ENCODE peak calls at places on chromosomes 7 and 10, in five cellular contexts. One of them, this sample, is unnamed.
A peak's percentile ranks its signal among the peaks of the same experiment; 100 is the strongest.

GRCh38 chr7:1358376-1359050 is 100.8 kb downstream of the MICALL2 start:
- DNase-seq in suprapubic skin: peak; percentile 76
- DNase-seq in cardiac fibroblast: no peak
- DNase-seq in GM23338: no peak
- DNase-seq in neural crest cell: no peak
- DNase-seq in this sample: no peak

GRCh38 chr10:59558066-59558465 is 151.6 kb downstream of the SLC16A9 start:
- DNase-seq in suprapubic skin: no peak
- DNase-seq in cardiac fibroblast: no peak
- DNase-seq in GM23338: no peak
- DNase-seq in neural crest cell: no peak
- DNase-seq in this sample: no peak

GRCh38 chr10:111093741-111094380 is 17.0 kb downstream of the ADRA2A start:
- DNase-seq in suprapubic skin: peak; percentile 44
- DNase-seq in cardiac fibroblast: no peak
- DNase-seq in GM23338: no peak
- DNase-seq in neural crest cell: no peak
- DNase-seq in this sample: no peak

GRCh38 chr10:132496360-132497082 is 41.1 kb upstream of the INPP5A start:
- DNase-seq in suprapubic skin: peak; percentile 53
- DNase-seq in cardiac fibroblast: no peak
- DNase-seq in GM23338: no peak
- DNase-seq in neural crest cell: no peak
- DNase-seq in this sample: no peak

GRCh38 chr10:112934193-112934592 is 15.9 kb upstream of the TCF7L2 start:
- DNase-seq in suprapubic skin: no peak
- DNase-seq in cardiac fibroblast: no peak
- DNase-seq in GM23338: no peak
- DNase-seq in neural crest cell: no peak
- DNase-seq in this sample: no peak

GRCh38 chr10:70169011-70169410 is 1.3 kb downstream of the SAR1A start:
- DNase-seq in suprapubic skin: no peak
- DNase-seq in cardiac fibroblast: no peak
- DNase-seq in GM23338: no peak
- DNase-seq in neural crest cell: no peak
- DNase-seq in this sample: no peak

GRCh38 chr7:125814030-125814535 is 884.5 kb upstream of the POT1 start:
- DNase-seq in suprapubic skin: no peak
- DNase-seq in cardiac fibroblast: no peak
- DNase-seq in GM23338: no peak
- DNase-seq in neural crest cell: no peak
- DNase-seq in this sample: no peak

GRCh38 chr7:111987115-111987826 is 218.9 kb downstream of the DOCK4 start:
- DNase-seq in suprapubic skin: no peak
- DNase-seq in cardiac fibroblast: peak; percentile 70
- DNase-seq in GM23338: no peak
- DNase-seq in neural crest cell: no peak
- DNase-seq in this sample: no peak

GRCh38 chr10:48306870-48307531 is 524 bp downstream of the MAPK8 start:
- DNase-seq in suprapubic skin: peak; percentile 83
- DNase-seq in cardiac fibroblast: peak; percentile 60
- DNase-seq in GM23338: peak; percentile 37
- DNase-seq in neural crest cell: peak; percentile 29
- DNase-seq in this sample: peak; percentile 71

GRCh38 chr10:44948713-44949112 is 10.9 kb upstream of the RASSF4 start:
- DNase-seq in suprapubic skin: no peak
- DNase-seq in cardiac fibroblast: no peak
- DNase-seq in GM23338: no peak
- DNase-seq in neural crest cell: no peak
- DNase-seq in this sample: no peak

GRCh38 chr7:156999611-157000046 is 10.8 kb downstream of the MNX1 start:
- DNase-seq in suprapubic skin: peak; percentile 63
- DNase-seq in cardiac fibroblast: no peak
- DNase-seq in GM23338: peak; percentile 55
- DNase-seq in neural crest cell: no peak
- DNase-seq in this sample: no peak

GRCh38 chr7:91182819-91183405 is 81.3 kb upstream of the FZD1 start:
- DNase-seq in suprapubic skin: no peak
- DNase-seq in cardiac fibroblast: peak; percentile 63
- DNase-seq in GM23338: no peak
- DNase-seq in neural crest cell: no peak
- DNase-seq in this sample: no peak

GRCh38 chr7:20816389-20816959 is 29.8 kb upstream of the SP8 start:
- DNase-seq in suprapubic skin: no peak
- DNase-seq in cardiac fibroblast: no peak
- DNase-seq in GM23338: no peak
- DNase-seq in neural crest cell: no peak
- DNase-seq in this sample: no peak

GRCh38 chr7:130361681-130362080 is 17.1 kb downstream of the CPA5 start:
- DNase-seq in suprapubic skin: no peak
- DNase-seq in cardiac fibroblast: no peak
- DNase-seq in GM23338: no peak
- DNase-seq in neural crest cell: no peak
- DNase-seq in this sample: no peak

GRCh38 chr7:158732483-158733219 is 28.0 kb upstream of the NCAPG2 start:
- DNase-seq in suprapubic skin: no peak
- DNase-seq in cardiac fibroblast: no peak
- DNase-seq in GM23338: peak; percentile 58
- DNase-seq in neural crest cell: no peak
- DNase-seq in this sample: no peak

GRCh38 chr7:158733220-158733519 is 28.6 kb upstream of the NCAPG2 start:
- DNase-seq in suprapubic skin: no peak
- DNase-seq in cardiac fibroblast: no peak
- DNase-seq in GM23338: no peak
- DNase-seq in neural crest cell: no peak
- DNase-seq in this sample: no peak

GRCh38 chr7:158735935-158736334 is 31.3 kb upstream of the NCAPG2 start:
- DNase-seq in suprapubic skin: no peak
- DNase-seq in cardiac fibroblast: no peak
- DNase-seq in GM23338: no peak
- DNase-seq in neural crest cell: no peak
- DNase-seq in this sample: no peak

GRCh38 chr7:158734861-158735260 is 30.3 kb upstream of the NCAPG2 start:
- DNase-seq in suprapubic skin: no peak
- DNase-seq in cardiac fibroblast: peak; percentile 31
- DNase-seq in GM23338: no peak
- DNase-seq in neural crest cell: no peak
- DNase-seq in this sample: no peak

GRCh38 chr7:158733762-158734494 is 29.3 kb upstream of the NCAPG2 start:
- DNase-seq in suprapubic skin: no peak
- DNase-seq in cardiac fibroblast: no peak
- DNase-seq in GM23338: peak; percentile 47
- DNase-seq in neural crest cell: no peak
- DNase-seq in this sample: no peak
- TF ChIP-seq CTCF in suprapubic skin: no peak
- TF ChIP-seq CTCF in cardiac fibroblast: no peak
- TF ChIP-seq CTCF in GM23338: peak; percentile 39
- TF ChIP-seq CTCF in neural crest cell: peak; percentile 32
- TF ChIP-seq CTCF in this sample: no peak

DNA sequence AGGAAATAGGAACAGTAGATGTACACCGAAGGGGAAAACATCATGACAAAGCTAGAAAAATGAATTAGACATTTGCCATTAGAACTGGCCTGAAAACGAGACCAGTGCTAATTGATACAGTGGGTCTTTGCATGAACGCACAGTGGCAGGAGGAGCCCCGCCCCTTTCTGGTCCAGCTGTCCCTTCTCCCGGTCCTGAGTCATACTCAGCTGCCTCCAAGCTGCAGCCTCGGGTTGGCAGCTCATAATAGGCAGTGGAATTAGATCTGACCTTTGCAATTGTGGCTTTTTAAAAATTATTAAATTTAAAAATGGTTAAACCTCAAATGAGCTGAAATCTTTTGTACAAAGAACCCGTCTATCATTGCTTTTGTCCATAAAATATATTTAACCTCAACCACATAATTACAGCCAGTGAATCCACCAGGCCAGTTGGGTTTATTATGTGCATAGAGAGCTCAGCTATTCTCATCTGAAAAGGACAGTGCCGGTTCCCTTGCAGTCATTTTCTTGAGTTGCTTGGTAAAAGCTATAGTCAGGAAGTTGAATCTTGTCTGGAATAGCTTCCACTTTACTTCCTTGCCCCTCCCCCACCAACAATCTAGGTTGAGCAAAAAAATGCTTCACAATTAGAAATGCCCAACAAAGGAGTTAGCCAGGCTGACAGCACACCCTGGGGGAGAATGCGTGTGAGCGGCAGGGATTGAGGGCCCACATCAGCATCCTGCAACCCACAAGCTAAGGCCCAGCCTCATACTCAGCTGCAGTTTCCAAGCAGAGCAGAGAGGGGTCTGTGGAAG is 147.1 kb downstream of the BUB3 start:
- DNase-seq in suprapubic skin: no peak
- DNase-seq in cardiac fibroblast: peak; percentile 62
- DNase-seq in GM23338: no peak
- DNase-seq in neural crest cell: peak; percentile 26
- DNase-seq in this sample: peak; percentile 30
- TF ChIP-seq CTCF in suprapubic skin: no peak
- TF ChIP-seq CTCF in cardiac fibroblast: no peak
- TF ChIP-seq CTCF in GM23338: no peak
- TF ChIP-seq CTCF in neural crest cell: no peak
- TF ChIP-seq CTCF in this sample: no peak

DNA sequence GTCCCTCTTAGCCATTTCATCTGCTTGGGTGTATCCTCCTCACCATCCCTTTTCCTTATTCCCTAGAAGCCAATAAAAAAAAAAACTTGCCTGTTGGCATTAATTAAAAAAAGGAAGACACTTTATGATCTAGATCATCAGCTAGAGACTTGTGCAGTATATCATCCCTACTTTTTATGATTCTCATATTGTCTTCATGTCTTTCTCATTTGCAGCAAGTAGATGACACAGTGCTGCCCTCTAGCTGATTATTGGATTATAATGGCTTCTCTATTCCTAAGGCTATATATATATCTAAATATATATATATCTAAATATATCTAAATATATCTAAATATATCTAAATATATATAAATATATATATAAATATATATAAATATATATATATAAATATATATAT is 272.4 kb upstream of the LRGUK start:
- DNase-seq in suprapubic skin: no peak
- DNase-seq in cardiac fibroblast: peak; percentile 73
- DNase-seq in GM23338: peak; percentile 53
- DNase-seq in neural crest cell: no peak
- DNase-seq in this sample: no peak
- TF ChIP-seq CTCF in suprapubic skin: no peak
- TF ChIP-seq CTCF in cardiac fibroblast: peak; percentile 34
- TF ChIP-seq CTCF in GM23338: peak; percentile 54
- TF ChIP-seq CTCF in neural crest cell: peak; percentile 59
- TF ChIP-seq CTCF in this sample: peak; percentile 28

GRCh38 chr10:115092555-115093285 is 445 bp upstream of the ATRNL1 start:
- DNase-seq in suprapubic skin: no peak
- DNase-seq in cardiac fibroblast: peak; percentile 48
- DNase-seq in GM23338: peak; percentile 77
- DNase-seq in neural crest cell: peak; percentile 59
- DNase-seq in this sample: peak; percentile 38

GRCh38 chr10:115094605-115095004 is 1.4 kb downstream of the ATRNL1 start:
- DNase-seq in suprapubic skin: no peak
- DNase-seq in cardiac fibroblast: no peak
- DNase-seq in GM23338: no peak
- DNase-seq in neural crest cell: no peak
- DNase-seq in this sample: no peak

GRCh38 chr10:115093286-115093775 is at the start of gene ATRNL1:
- DNase-seq in suprapubic skin: no peak
- DNase-seq in cardiac fibroblast: peak; percentile 7
- DNase-seq in GM23338: peak; percentile 64
- DNase-seq in neural crest cell: peak; percentile 56
- DNase-seq in this sample: peak; percentile 55

GRCh38 chr10:115092258-115092554 is 959 bp upstream of the ATRNL1 start:
- DNase-seq in suprapubic skin: no peak
- DNase-seq in cardiac fibroblast: no peak
- DNase-seq in GM23338: no peak
- DNase-seq in neural crest cell: no peak
- DNase-seq in this sample: no peak

GRCh38 chr10:115093776-115094361 is 704 bp downstream of the ATRNL1 start:
- DNase-seq in suprapubic skin: no peak
- DNase-seq in cardiac fibroblast: no peak
- DNase-seq in GM23338: peak; percentile 69
- DNase-seq in neural crest cell: peak; percentile 23
- DNase-seq in this sample: no peak
- TF ChIP-seq CTCF in suprapubic skin: no peak
- TF ChIP-seq CTCF in cardiac fibroblast: no peak
- TF ChIP-seq CTCF in GM23338: peak; percentile 58
- TF ChIP-seq CTCF in neural crest cell: peak; percentile 60
- TF ChIP-seq CTCF in this sample: no peak

GRCh38 chr10:124092270-124093075 is 925 bp downstream of the CHST15 start:
- DNase-seq in suprapubic skin: no peak
- DNase-seq in cardiac fibroblast: peak; percentile 47
- DNase-seq in GM23338: peak; percentile 82
- DNase-seq in neural crest cell: peak; percentile 23
- DNase-seq in this sample: peak; percentile 64
- TF ChIP-seq CTCF in suprapubic skin: no peak
- TF ChIP-seq CTCF in cardiac fibroblast: no peak
- TF ChIP-seq CTCF in GM23338: no peak
- TF ChIP-seq CTCF in neural crest cell: no peak
- TF ChIP-seq CTCF in this sample: no peak

GRCh38 chr10:24979685-24980084 is 27.3 kb upstream of the PRTFDC1 start:
- DNase-seq in suprapubic skin: no peak
- DNase-seq in cardiac fibroblast: no peak
- DNase-seq in GM23338: no peak
- DNase-seq in neural crest cell: no peak
- DNase-seq in this sample: no peak

GRCh38 chr10:24971374-24971773 is 19.0 kb upstream of the PRTFDC1 start:
- DNase-seq in suprapubic skin: no peak
- DNase-seq in cardiac fibroblast: no peak
- DNase-seq in GM23338: no peak
- DNase-seq in neural crest cell: no peak
- DNase-seq in this sample: no peak

GRCh38 chr10:24973163-24973562 is 20.8 kb upstream of the PRTFDC1 start:
- DNase-seq in suprapubic skin: no peak
- DNase-seq in cardiac fibroblast: no peak
- DNase-seq in GM23338: no peak
- DNase-seq in neural crest cell: no peak
- DNase-seq in this sample: no peak

GRCh38 chr10:24969732-24970330 is 17.4 kb upstream of the PRTFDC1 start:
- DNase-seq in suprapubic skin: no peak
- DNase-seq in cardiac fibroblast: peak; percentile 35
- DNase-seq in GM23338: no peak
- DNase-seq in neural crest cell: no peak
- DNase-seq in this sample: no peak

DNA sequence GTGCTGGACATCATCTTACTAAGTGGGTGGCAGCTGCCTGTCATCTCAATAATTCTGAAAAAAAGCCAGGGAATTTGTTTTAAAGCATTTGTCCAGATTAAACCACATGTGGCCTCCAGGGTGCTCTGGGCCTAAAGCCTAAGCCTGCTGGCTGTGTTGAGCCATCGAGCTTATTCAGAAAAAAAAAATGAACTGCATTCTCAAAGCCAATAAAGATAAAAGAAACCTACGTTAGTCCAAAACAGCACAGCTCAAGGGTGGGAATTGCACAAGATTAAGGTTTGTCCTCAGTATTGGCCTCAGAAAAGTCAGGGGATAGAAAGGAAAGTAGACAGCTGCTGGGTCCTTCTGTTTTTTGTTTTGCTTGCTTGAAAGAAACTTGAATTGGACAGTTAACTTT is 22.6 kb upstream of the PRTFDC1 start:
- DNase-seq in suprapubic skin: no peak
- DNase-seq in cardiac fibroblast: peak; percentile 97
- DNase-seq in GM23338: no peak
- DNase-seq in neural crest cell: no peak
- DNase-seq in this sample: no peak
- TF ChIP-seq CTCF in suprapubic skin: no peak
- TF ChIP-seq CTCF in cardiac fibroblast: peak; percentile 37
- TF ChIP-seq CTCF in GM23338: no peak
- TF ChIP-seq CTCF in neural crest cell: no peak
- TF ChIP-seq CTCF in this sample: no peak

This sample was measured in endothelial cell.